ENCODE peak calls at places on chromosome 16, in nine cellular contexts. I is GM12891; P is left colon; Q is occipital lobe; A is AG09309; U is A549; T is stimulated activated CD8-positive, alpha-beta memory T cell treated with anti-CD3 and anti-CD28 coated beads, Interleukin-15, amount 100 ng/mL, for 4 hours; G is activated T-cell treated with anti-CD3 and anti-CD28 coated beads, Interleukin-2, amount 50 U/mL, for 4 hours; W is activated CD4-positive, alpha-beta T cell treated with anti-CD3 and anti-CD28 coated beads, Interleukin-2, amount 10 ng/mL, durations not matched to agents 7 days and 5 days. Z is an unnamed sample.

GRCh38 chr16:53061701-53062159 is 6.9 kb downstream of the CHD9 start:
- DNase-seq in U (no peak), G (no peak), I (no peak), W (peak; percentile 12), P (peak; percentile 80), Q (no peak), T (no peak), A (no peak), Z (peak; percentile 68)

GRCh38 chr16:89076159-89076558 is 17.5 kb upstream of the ACSF3 start:
- DNase-seq in W (no peak), U (no peak), G (no peak), I (no peak), P (no peak), T (no peak), A (no peak), Q (no peak), Z (no peak)

GRCh38 chr16:749010-749409 is 8.2 kb upstream of the CIAO3 start:
- DNase-seq in A (peak; percentile 87), Q (no peak), W (no peak), P (no peak), I (no peak), T (no peak), U (no peak), G (no peak), Z (no peak)

GRCh38 chr16:49350265-49351103 is 23.1 kb upstream of the C16orf78 start:
- DNase-seq in Q (peak; percentile 44), U (peak; percentile 54), G (peak; percentile 21), A (no peak), W (peak; percentile 54), T (no peak), I (peak; percentile 67), P (peak; percentile 69), Z (peak; percentile 59)

GRCh38 chr16:78436846-78437245 is 337.4 kb downstream of the WWOX start:
- DNase-seq in U (no peak), W (no peak), G (no peak), A (no peak), P (no peak), T (no peak), I (no peak), Q (no peak), Z (no peak)

GRCh38 chr16:59573528-59574271 is 839.6 kb upstream of the GOT2 start:
- DNase-seq in A (peak; percentile 59), W (no peak), T (no peak), I (no peak), U (peak; percentile 35), P (no peak), G (no peak), Q (no peak), Z (no peak)

GRCh38 chr16:48123104-48123788 is 32.5 kb downstream of the ABCC12 start:
- DNase-seq in A (peak; percentile 96), G (no peak), U (peak; percentile 94), I (no peak), W (peak; percentile 6), Q (peak; percentile 63), T (no peak), P (no peak), Z (peak; percentile 87)

GRCh38 chr16:55379876-55380390 is 55.9 kb downstream of the IRX6 start:
- DNase-seq in A (no peak), G (no peak), W (no peak), I (no peak), Q (no peak), T (no peak), U (no peak), P (no peak), Z (no peak)

GRCh38 chr16:80623376-80623775 is 82.6 kb downstream of the DYNLRB2 start:
- DNase-seq in W (no peak), Q (no peak), I (no peak), T (no peak), G (no peak), P (no peak), U (no peak), A (no peak), Z (no peak)

Z was measured in activated CD4-positive, alpha-beta memory T cell treated with anti-CD3 and anti-CD28 coated beads for 36 hours.